ENCODE peak calls at places on chromosomes 11 and 22, in five cellular contexts. V is astrocyte of the hippocampus; A is stimulated activated CD8-positive, alpha-beta memory T cell treated with anti-CD3 and anti-CD28 coated beads, Interleukin-4, amount 100 ng/mL, for 4 hours; K is CD4-positive, alpha-beta T cell; S is NB4. H is an unnamed sample.

GRCh38 chr11:31817054-31817620 is 6.0 kb upstream of the PAX6 start:
- DNase-seq in V (peak), A (no peak), K (no peak), S (no peak), H (peak)

GRCh38 chr11:78030429-78031325 is 7.6 kb upstream of the KCTD14 start:
- DNase-seq in V (peak), A (no peak), K (no peak), S (no peak), H (peak)

GRCh38 chr11:119065369-119065768 is 2.2 kb upstream of the VPS11 start:
- DNase-seq in V (no peak), A (no peak), K (peak), S (peak), H (peak)

GRCh38 chr22:25125693-25126357 is 73.8 kb upstream of the CRYBB3 start:
- DNase-seq in V (no peak), A (no peak), K (no peak), S (no peak), H (peak)

GRCh38 chr11:10666556-10666955 is 27.0 kb downstream of the IRAG1 start:
- DNase-seq in V (peak), A (no peak), K (no peak), S (no peak), H (no peak)

GRCh38 chr11:61134801-61135257 is 26.4 kb downstream of the VPS37C start:
- DNase-seq in V (no peak), A (no peak), K (no peak), S (no peak), H (no peak)

GRCh38 chr11:46674463-46675287 is 25.7 kb downstream of the ARHGAP1 start:
- DNase-seq in V (no peak), A (no peak), K (peak), S (peak), H (peak)

GRCh38 chr11:126304457-126305072 is 705 bp downstream of the DCPS start:
- DNase-seq in V (no peak), A (no peak), K (no peak), S (no peak), H (peak)

GRCh38 chr11:73262851-73263495 is 9.2 kb upstream of the P2RY6 start:
- DNase-seq in V (no peak), A (no peak), K (no peak), S (no peak), H (no peak)

GRCh38 chr11:132131051-132131450 is 760.6 kb downstream of the NTM start:
- DNase-seq in V (no peak), A (no peak), K (no peak), S (no peak), H (peak)

GRCh38 chr11:86519064-86519911 is 144.6 kb downstream of the CCDC81 start:
- DNase-seq in V (peak), A (no peak), K (no peak), S (no peak), H (peak)